ENCODE peak calls at places on chromosomes 1 and 21, in eight cellular contexts. N is caudate nucleus; G is A549; H is NCI-H2081; L is stimulated activated naive CD8-positive, alpha-beta T cell treated with anti-CD3 and anti-CD28 coated beads, Interleukin-15, Interleukin-2, amounts not matched to agents 100 U/mL and 50 U/mL, for 24 hours; F is Right ventricle myocardium inferior; K is HEK293T; T is erythroblast. O is an unnamed sample.

GRCh38 chr21:42404534-42404933 is 832 bp downstream of the UBASH3A start:
- DNase-seq in N (no peak), G (no peak), H (no peak), L (peak; percentile 51), F (no peak), K (no peak), T (peak; percentile 62), O (peak; percentile 36)

GRCh38 chr1:211985556-211986264 is 49.6 kb downstream of the INTS7 start:
- DNase-seq in N (no peak), G (no peak), H (no peak), L (no peak), F (no peak), K (no peak), T (no peak), O (no peak)

GRCh38 chr1:36703526-36704208 is 221.0 kb upstream of the CSF3R start:
- DNase-seq in N (peak; percentile 77), G (peak; percentile 75), H (peak; percentile 87), L (peak; percentile 80), F (peak; percentile 86), K (peak; percentile 90), T (peak; percentile 73), O (peak; percentile 95)

GRCh38 chr1:192524223-192524622 is 51.4 kb upstream of the RGS1 start:
- DNase-seq in N (no peak), G (no peak), H (no peak), L (no peak), F (no peak), K (no peak), T (no peak), O (no peak)

GRCh38 chr1:245512980-245513578 is 358.3 kb downstream of the KIF26B start:
- DNase-seq in N (no peak), G (no peak), H (peak; percentile 34), L (peak; percentile 4), F (no peak), K (peak; percentile 49), T (peak; percentile 9), O (peak; percentile 54)

GRCh38 chr1:41864471-41865040 is 54.2 kb downstream of the HIVEP3 start:
- DNase-seq in N (no peak), G (no peak), H (no peak), L (no peak), F (no peak), K (no peak), T (no peak), O (no peak)

GRCh38 chr1:230760360-230760827 is 13.2 kb downstream of the CAPN9 start:
- DNase-seq in N (no peak), G (no peak), H (no peak), L (no peak), F (no peak), K (no peak), T (no peak), O (peak; percentile 32)

GRCh38 chr21:39972471-39972870 is 105.2 kb downstream of the PCP4 start:
- DNase-seq in N (no peak), G (no peak), H (no peak), L (no peak), F (no peak), K (no peak), T (no peak), O (no peak)

GRCh38 chr1:16183765-16184556 is 28.1 kb upstream of the EPHA2 start:
- DNase-seq in N (no peak), G (no peak), H (no peak), L (no peak), F (no peak), K (no peak), T (no peak), O (no peak)

GRCh38 chr1:11920239-11920903 is 5.9 kb downstream of the KIAA2013 start:
- DNase-seq in N (peak; percentile 34), G (no peak), H (no peak), L (no peak), F (no peak), K (no peak), T (no peak), O (no peak)

GRCh38 chr1:65407875-65408274 is 12.6 kb upstream of the LEPR start:
- DNase-seq in N (no peak), G (no peak), H (no peak), L (no peak), F (no peak), K (no peak), T (no peak), O (no peak)

GRCh38 chr21:35254006-35254751 is 205.1 kb upstream of the RUNX1 start:
- DNase-seq in N (no peak), G (no peak), H (no peak), L (no peak), F (no peak), K (no peak), T (no peak), O (no peak)

GRCh38 chr1:163168053-163168452 is 34.7 kb downstream of the RGS5 start:
- DNase-seq in N (no peak), G (no peak), H (no peak), L (no peak), F (no peak), K (no peak), T (no peak), O (no peak)

GRCh38 chr21:37028579-37028978 is 22.1 kb downstream of the RIPPLY3 start:
- DNase-seq in N (no peak), G (no peak), H (no peak), L (no peak), F (no peak), K (no peak), T (no peak), O (no peak)